ENCODE peak calls at places on chromosomes 7 and 10, in five cellular contexts. One of them, this sample, is unnamed.
A peak's percentile ranks its signal among the peaks of the same experiment; 100 is the strongest.

GRCh38 chr7:106418526-106418925 is 133.7 kb upstream of the NAMPT start:
- DNase-seq in mesendoderm: no peak
- DNase-seq in CD8-positive, alpha-beta memory T cell: no peak
- DNase-seq in natural killer cell treated with Interleukin-12 subunit alpha and Interleukin-12 subunit beta and Interleukin-15 and Interleukin-18, amount 100 ng/mL, for 72 hours: no peak
- DNase-seq in effector CD4-positive, alpha-beta T cell: no peak
- DNase-seq in this sample: no peak

GRCh38 chr10:77834943-77835668 is 91.4 kb downstream of the DLG5 start:
- DNase-seq in mesendoderm: no peak
- DNase-seq in CD8-positive, alpha-beta memory T cell: no peak
- DNase-seq in natural killer cell treated with Interleukin-12 subunit alpha and Interleukin-12 subunit beta and Interleukin-15 and Interleukin-18, amount 100 ng/mL, for 72 hours: no peak
- DNase-seq in effector CD4-positive, alpha-beta T cell: no peak
- DNase-seq in this sample: no peak

GRCh38 chr10:126226205-126226604 is 162.1 kb downstream of the ADAM12 start:
- DNase-seq in mesendoderm: no peak
- DNase-seq in CD8-positive, alpha-beta memory T cell: no peak
- DNase-seq in natural killer cell treated with Interleukin-12 subunit alpha and Interleukin-12 subunit beta and Interleukin-15 and Interleukin-18, amount 100 ng/mL, for 72 hours: no peak
- DNase-seq in effector CD4-positive, alpha-beta T cell: no peak
- DNase-seq in this sample: no peak

GRCh38 chr7:50304158-50304910 is at the start of gene IKZF1:
- DNase-seq in mesendoderm: peak; percentile 66
- DNase-seq in CD8-positive, alpha-beta memory T cell: peak; percentile 45
- DNase-seq in natural killer cell treated with Interleukin-12 subunit alpha and Interleukin-12 subunit beta and Interleukin-15 and Interleukin-18, amount 100 ng/mL, for 72 hours: peak; percentile 85
- DNase-seq in effector CD4-positive, alpha-beta T cell: peak; percentile 36
- DNase-seq in this sample: peak; percentile 63

GRCh38 chr7:22969010-22969431 is 44.9 kb downstream of the HYCC1 start:
- DNase-seq in mesendoderm: no peak
- DNase-seq in CD8-positive, alpha-beta memory T cell: no peak
- DNase-seq in natural killer cell treated with Interleukin-12 subunit alpha and Interleukin-12 subunit beta and Interleukin-15 and Interleukin-18, amount 100 ng/mL, for 72 hours: no peak
- DNase-seq in effector CD4-positive, alpha-beta T cell: no peak
- DNase-seq in this sample: no peak

GRCh38 chr7:97094531-97094930 is 23.0 kb upstream of the SDHAF3 start:
- DNase-seq in mesendoderm: no peak
- DNase-seq in CD8-positive, alpha-beta memory T cell: no peak
- DNase-seq in natural killer cell treated with Interleukin-12 subunit alpha and Interleukin-12 subunit beta and Interleukin-15 and Interleukin-18, amount 100 ng/mL, for 72 hours: no peak
- DNase-seq in effector CD4-positive, alpha-beta T cell: no peak
- DNase-seq in this sample: no peak

GRCh38 chr7:135714534-135715009 is 13.4 kb downstream of the SLC13A4 start:
- DNase-seq in mesendoderm: peak; percentile 91
- DNase-seq in CD8-positive, alpha-beta memory T cell: no peak
- DNase-seq in natural killer cell treated with Interleukin-12 subunit alpha and Interleukin-12 subunit beta and Interleukin-15 and Interleukin-18, amount 100 ng/mL, for 72 hours: no peak
- DNase-seq in effector CD4-positive, alpha-beta T cell: no peak
- DNase-seq in this sample: no peak

GRCh38 chr10:24617771-24618396 is 105.8 kb downstream of the ARHGAP21 start:
- DNase-seq in mesendoderm: peak; percentile 89
- DNase-seq in CD8-positive, alpha-beta memory T cell: peak; percentile 37
- DNase-seq in natural killer cell treated with Interleukin-12 subunit alpha and Interleukin-12 subunit beta and Interleukin-15 and Interleukin-18, amount 100 ng/mL, for 72 hours: no peak
- DNase-seq in effector CD4-positive, alpha-beta T cell: peak; percentile 37
- DNase-seq in this sample: peak; percentile 17

GRCh38 chr7:135335628-135336139 is 102.0 kb downstream of the STRA8 start:
- DNase-seq in mesendoderm: peak; percentile 98
- DNase-seq in CD8-positive, alpha-beta memory T cell: peak; percentile 4
- DNase-seq in natural killer cell treated with Interleukin-12 subunit alpha and Interleukin-12 subunit beta and Interleukin-15 and Interleukin-18, amount 100 ng/mL, for 72 hours: no peak
- DNase-seq in effector CD4-positive, alpha-beta T cell: no peak
- DNase-seq in this sample: no peak

GRCh38 chr7:150421831-150422230 is 28.6 kb upstream of the GIMAP8 start:
- DNase-seq in mesendoderm: no peak
- DNase-seq in CD8-positive, alpha-beta memory T cell: no peak
- DNase-seq in natural killer cell treated with Interleukin-12 subunit alpha and Interleukin-12 subunit beta and Interleukin-15 and Interleukin-18, amount 100 ng/mL, for 72 hours: peak; percentile 23
- DNase-seq in effector CD4-positive, alpha-beta T cell: no peak
- DNase-seq in this sample: no peak

GRCh38 chr7:41732279-41733062 is 29.6 kb upstream of the INHBA start:
- DNase-seq in mesendoderm: peak; percentile 19
- DNase-seq in CD8-positive, alpha-beta memory T cell: no peak
- DNase-seq in natural killer cell treated with Interleukin-12 subunit alpha and Interleukin-12 subunit beta and Interleukin-15 and Interleukin-18, amount 100 ng/mL, for 72 hours: no peak
- DNase-seq in effector CD4-positive, alpha-beta T cell: no peak
- DNase-seq in this sample: no peak

GRCh38 chr10:74822101-74822500 is 4.3 kb upstream of the KAT6B start:
- DNase-seq in mesendoderm: no peak
- DNase-seq in CD8-positive, alpha-beta memory T cell: no peak
- DNase-seq in natural killer cell treated with Interleukin-12 subunit alpha and Interleukin-12 subunit beta and Interleukin-15 and Interleukin-18, amount 100 ng/mL, for 72 hours: no peak
- DNase-seq in effector CD4-positive, alpha-beta T cell: no peak
- DNase-seq in this sample: no peak

GRCh38 chr7:157755741-157756140 is 418.9 kb downstream of the DNAJB6 start:
- DNase-seq in mesendoderm: no peak
- DNase-seq in CD8-positive, alpha-beta memory T cell: no peak
- DNase-seq in natural killer cell treated with Interleukin-12 subunit alpha and Interleukin-12 subunit beta and Interleukin-15 and Interleukin-18, amount 100 ng/mL, for 72 hours: no peak
- DNase-seq in effector CD4-positive, alpha-beta T cell: no peak
- DNase-seq in this sample: no peak

GRCh38 chr7:157204134-157204533 is 65.4 kb downstream of the UBE3C start:
- DNase-seq in mesendoderm: no peak
- DNase-seq in CD8-positive, alpha-beta memory T cell: no peak
- DNase-seq in natural killer cell treated with Interleukin-12 subunit alpha and Interleukin-12 subunit beta and Interleukin-15 and Interleukin-18, amount 100 ng/mL, for 72 hours: no peak
- DNase-seq in effector CD4-positive, alpha-beta T cell: no peak
- DNase-seq in this sample: no peak

GRCh38 chr7:46360811-46361210 is 439.7 kb upstream of the IGFBP3 start:
- DNase-seq in mesendoderm: no peak
- DNase-seq in CD8-positive, alpha-beta memory T cell: no peak
- DNase-seq in natural killer cell treated with Interleukin-12 subunit alpha and Interleukin-12 subunit beta and Interleukin-15 and Interleukin-18, amount 100 ng/mL, for 72 hours: no peak
- DNase-seq in effector CD4-positive, alpha-beta T cell: no peak
- DNase-seq in this sample: no peak

GRCh38 chr10:112953760-112954159 is 3.7 kb downstream of the TCF7L2 start:
- DNase-seq in mesendoderm: no peak
- DNase-seq in CD8-positive, alpha-beta memory T cell: no peak
- DNase-seq in natural killer cell treated with Interleukin-12 subunit alpha and Interleukin-12 subunit beta and Interleukin-15 and Interleukin-18, amount 100 ng/mL, for 72 hours: no peak
- DNase-seq in effector CD4-positive, alpha-beta T cell: no peak
- DNase-seq in this sample: no peak

GRCh38 chr10:35542303-35542702 is 62.8 kb upstream of the GJD4 start:
- DNase-seq in mesendoderm: no peak
- DNase-seq in CD8-positive, alpha-beta memory T cell: no peak
- DNase-seq in natural killer cell treated with Interleukin-12 subunit alpha and Interleukin-12 subunit beta and Interleukin-15 and Interleukin-18, amount 100 ng/mL, for 72 hours: no peak
- DNase-seq in effector CD4-positive, alpha-beta T cell: no peak
- DNase-seq in this sample: no peak

GRCh38 chr10:133608855-133609254 is 17.7 kb downstream of the FRG2B start:
- DNase-seq in mesendoderm: peak; percentile 1
- DNase-seq in CD8-positive, alpha-beta memory T cell: no peak
- DNase-seq in natural killer cell treated with Interleukin-12 subunit alpha and Interleukin-12 subunit beta and Interleukin-15 and Interleukin-18, amount 100 ng/mL, for 72 hours: no peak
- DNase-seq in effector CD4-positive, alpha-beta T cell: no peak
- DNase-seq in this sample: peak; percentile 18

GRCh38 chr10:132836248-132836831 is 50.4 kb upstream of the NKX6-2 start:
- DNase-seq in mesendoderm: no peak
- DNase-seq in CD8-positive, alpha-beta memory T cell: no peak
- DNase-seq in natural killer cell treated with Interleukin-12 subunit alpha and Interleukin-12 subunit beta and Interleukin-15 and Interleukin-18, amount 100 ng/mL, for 72 hours: peak; percentile 56
- DNase-seq in effector CD4-positive, alpha-beta T cell: no peak
- DNase-seq in this sample: no peak

GRCh38 chr7:132614428-132615076 is 38.3 kb upstream of the PLXNA4 start:
- DNase-seq in mesendoderm: peak; percentile 87
- DNase-seq in CD8-positive, alpha-beta memory T cell: no peak
- DNase-seq in natural killer cell treated with Interleukin-12 subunit alpha and Interleukin-12 subunit beta and Interleukin-15 and Interleukin-18, amount 100 ng/mL, for 72 hours: no peak
- DNase-seq in effector CD4-positive, alpha-beta T cell: no peak
- DNase-seq in this sample: no peak

GRCh38 chr10:125048101-125048864 is 106.4 kb downstream of the ZRANB1 start:
- DNase-seq in mesendoderm: peak; percentile 97
- DNase-seq in CD8-positive, alpha-beta memory T cell: peak; percentile 25
- DNase-seq in natural killer cell treated with Interleukin-12 subunit alpha and Interleukin-12 subunit beta and Interleukin-15 and Interleukin-18, amount 100 ng/mL, for 72 hours: peak; percentile 82
- DNase-seq in effector CD4-positive, alpha-beta T cell: no peak
- DNase-seq in this sample: peak; percentile 64

GRCh38 chr10:132837905-132838304 is 52.0 kb upstream of the NKX6-2 start:
- DNase-seq in mesendoderm: no peak
- DNase-seq in CD8-positive, alpha-beta memory T cell: no peak
- DNase-seq in natural killer cell treated with Interleukin-12 subunit alpha and Interleukin-12 subunit beta and Interleukin-15 and Interleukin-18, amount 100 ng/mL, for 72 hours: peak; percentile 44
- DNase-seq in effector CD4-positive, alpha-beta T cell: no peak
- DNase-seq in this sample: no peak

GRCh38 chr10:69472544-69472943 is 21.3 kb downstream of the TSPAN15 start:
- DNase-seq in mesendoderm: no peak
- DNase-seq in CD8-positive, alpha-beta memory T cell: no peak
- DNase-seq in natural killer cell treated with Interleukin-12 subunit alpha and Interleukin-12 subunit beta and Interleukin-15 and Interleukin-18, amount 100 ng/mL, for 72 hours: no peak
- DNase-seq in effector CD4-positive, alpha-beta T cell: no peak
- DNase-seq in this sample: no peak

GRCh38 chr10:131642966-131643365 is 257.8 kb upstream of the PPP2R2D start:
- DNase-seq in mesendoderm: no peak
- DNase-seq in CD8-positive, alpha-beta memory T cell: no peak
- DNase-seq in natural killer cell treated with Interleukin-12 subunit alpha and Interleukin-12 subunit beta and Interleukin-15 and Interleukin-18, amount 100 ng/mL, for 72 hours: no peak
- DNase-seq in effector CD4-positive, alpha-beta T cell: no peak
- DNase-seq in this sample: no peak

GRCh38 chr7:142802301-142802700 is 31.5 kb downstream of the PRSS2 start:
- DNase-seq in mesendoderm: no peak
- DNase-seq in CD8-positive, alpha-beta memory T cell: no peak
- DNase-seq in natural killer cell treated with Interleukin-12 subunit alpha and Interleukin-12 subunit beta and Interleukin-15 and Interleukin-18, amount 100 ng/mL, for 72 hours: no peak
- DNase-seq in effector CD4-positive, alpha-beta T cell: no peak
- DNase-seq in this sample: no peak

GRCh38 chr10:126059101-126059826 is 162.9 kb downstream of the FANK1 start:
- DNase-seq in mesendoderm: no peak
- DNase-seq in CD8-positive, alpha-beta memory T cell: no peak
- DNase-seq in natural killer cell treated with Interleukin-12 subunit alpha and Interleukin-12 subunit beta and Interleukin-15 and Interleukin-18, amount 100 ng/mL, for 72 hours: no peak
- DNase-seq in effector CD4-positive, alpha-beta T cell: no peak
- DNase-seq in this sample: no peak

GRCh38 chr10:12186324-12186723 is 9.4 kb downstream of the NUDT5 start:
- DNase-seq in mesendoderm: no peak
- DNase-seq in CD8-positive, alpha-beta memory T cell: no peak
- DNase-seq in natural killer cell treated with Interleukin-12 subunit alpha and Interleukin-12 subunit beta and Interleukin-15 and Interleukin-18, amount 100 ng/mL, for 72 hours: no peak
- DNase-seq in effector CD4-positive, alpha-beta T cell: no peak
- DNase-seq in this sample: no peak

This sample was measured in immature natural killer cell.